ENCODE peak calls at places on chromosomes 2 and 18, in ten cellular contexts. One of them, this sample, is unnamed.

GRCh38 chr2:33477473-33478468 is 1.3 kb downstream of the RASGRP3 start:
- DNase-seq in colonic mucosa: peak
- DNase-seq in body of pancreas: peak
- DNase-seq in coronary artery: no peak
- DNase-seq in cardiac fibroblast: no peak
- DNase-seq in vagina: no peak
- DNase-seq in left ventricle myocardium inferior: peak
- DNase-seq in foreskin fibroblast: no peak
- DNase-seq in ascending aorta: no peak
- DNase-seq in heart left ventricle: peak
- DNase-seq in this sample: no peak

GRCh38 chr2:121664713-121665112 is 15.5 kb upstream of the CLASP1 start:
- DNase-seq in vagina: no peak
- DNase-seq in coronary artery: no peak
- DNase-seq in colonic mucosa: no peak
- DNase-seq in body of pancreas: no peak
- DNase-seq in left ventricle myocardium inferior: no peak
- DNase-seq in foreskin fibroblast: no peak
- DNase-seq in ascending aorta: no peak
- DNase-seq in heart left ventricle: no peak
- DNase-seq in cardiac fibroblast: no peak
- DNase-seq in this sample: no peak

GRCh38 chr2:152369176-152369860 is 34.3 kb downstream of the FMNL2 start:
- DNase-seq in foreskin fibroblast: peak
- DNase-seq in coronary artery: no peak
- DNase-seq in cardiac fibroblast: peak
- DNase-seq in body of pancreas: no peak
- DNase-seq in ascending aorta: no peak
- DNase-seq in vagina: no peak
- DNase-seq in left ventricle myocardium inferior: no peak
- DNase-seq in colonic mucosa: no peak
- DNase-seq in heart left ventricle: no peak
- DNase-seq in this sample: peak

GRCh38 chr2:161353543-161353942 is 45.3 kb downstream of the PSMD14 start:
- DNase-seq in colonic mucosa: no peak
- DNase-seq in foreskin fibroblast: no peak
- DNase-seq in left ventricle myocardium inferior: no peak
- DNase-seq in coronary artery: no peak
- DNase-seq in cardiac fibroblast: no peak
- DNase-seq in ascending aorta: no peak
- DNase-seq in body of pancreas: no peak
- DNase-seq in vagina: no peak
- DNase-seq in heart left ventricle: no peak
- DNase-seq in this sample: no peak

GRCh38 chr2:112700004-112700667 is 20.7 kb upstream of the NT5DC4 start:
- DNase-seq in heart left ventricle: no peak
- DNase-seq in body of pancreas: no peak
- DNase-seq in colonic mucosa: no peak
- DNase-seq in vagina: no peak
- DNase-seq in ascending aorta: no peak
- DNase-seq in left ventricle myocardium inferior: no peak
- DNase-seq in foreskin fibroblast: no peak
- DNase-seq in cardiac fibroblast: no peak
- DNase-seq in coronary artery: no peak
- DNase-seq in this sample: no peak

GRCh38 chr2:24491626-24492282 is 700 bp downstream of the NCOA1 start:
- DNase-seq in coronary artery: peak
- DNase-seq in vagina: no peak
- DNase-seq in cardiac fibroblast: no peak
- DNase-seq in ascending aorta: peak
- DNase-seq in left ventricle myocardium inferior: peak
- DNase-seq in foreskin fibroblast: no peak
- DNase-seq in colonic mucosa: peak
- DNase-seq in heart left ventricle: peak
- DNase-seq in body of pancreas: peak
- DNase-seq in this sample: no peak

GRCh38 chr2:117858892-117859531 is 44.5 kb downstream of the DDX18 start:
- DNase-seq in heart left ventricle: no peak
- DNase-seq in foreskin fibroblast: no peak
- DNase-seq in body of pancreas: no peak
- DNase-seq in ascending aorta: no peak
- DNase-seq in vagina: no peak
- DNase-seq in left ventricle myocardium inferior: no peak
- DNase-seq in cardiac fibroblast: no peak
- DNase-seq in colonic mucosa: no peak
- DNase-seq in coronary artery: no peak
- DNase-seq in this sample: no peak

GRCh38 chr2:74497777-74498499 is 1.5 kb downstream of the LBX2 start:
- DNase-seq in ascending aorta: no peak
- DNase-seq in coronary artery: peak
- DNase-seq in left ventricle myocardium inferior: no peak
- DNase-seq in cardiac fibroblast: peak
- DNase-seq in foreskin fibroblast: no peak
- DNase-seq in body of pancreas: no peak
- DNase-seq in colonic mucosa: peak
- DNase-seq in vagina: no peak
- DNase-seq in heart left ventricle: peak
- DNase-seq in this sample: no peak

GRCh38 chr2:140808816-140809215 is 1322.0 kb downstream of the LRP1B start:
- DNase-seq in ascending aorta: no peak
- DNase-seq in heart left ventricle: no peak
- DNase-seq in foreskin fibroblast: no peak
- DNase-seq in cardiac fibroblast: no peak
- DNase-seq in coronary artery: no peak
- DNase-seq in vagina: no peak
- DNase-seq in body of pancreas: no peak
- DNase-seq in colonic mucosa: no peak
- DNase-seq in left ventricle myocardium inferior: no peak
- DNase-seq in this sample: no peak

GRCh38 chr18:9366126-9366714 is 31.6 kb downstream of the TWSG1 start:
- DNase-seq in heart left ventricle: peak
- DNase-seq in colonic mucosa: peak
- DNase-seq in foreskin fibroblast: peak
- DNase-seq in left ventricle myocardium inferior: no peak
- DNase-seq in coronary artery: no peak
- DNase-seq in cardiac fibroblast: peak
- DNase-seq in body of pancreas: peak
- DNase-seq in vagina: no peak
- DNase-seq in ascending aorta: peak
- DNase-seq in this sample: peak

GRCh38 chr18:73942081-73942625 is 205.5 kb downstream of the FBXO15 start:
- DNase-seq in cardiac fibroblast: no peak
- DNase-seq in coronary artery: no peak
- DNase-seq in vagina: no peak
- DNase-seq in body of pancreas: no peak
- DNase-seq in foreskin fibroblast: no peak
- DNase-seq in heart left ventricle: no peak
- DNase-seq in left ventricle myocardium inferior: no peak
- DNase-seq in colonic mucosa: no peak
- DNase-seq in ascending aorta: no peak
- DNase-seq in this sample: no peak

GRCh38 chr2:233999182-233999581 is 51.3 kb upstream of the SPP2 start:
- DNase-seq in cardiac fibroblast: no peak
- DNase-seq in vagina: no peak
- DNase-seq in colonic mucosa: no peak
- DNase-seq in left ventricle myocardium inferior: no peak
- DNase-seq in ascending aorta: no peak
- DNase-seq in foreskin fibroblast: no peak
- DNase-seq in coronary artery: no peak
- DNase-seq in body of pancreas: no peak
- DNase-seq in heart left ventricle: no peak
- DNase-seq in this sample: no peak

GRCh38 chr2:191574232-191574631 is 103.7 kb upstream of the NABP1 start:
- DNase-seq in coronary artery: no peak
- DNase-seq in colonic mucosa: no peak
- DNase-seq in vagina: no peak
- DNase-seq in cardiac fibroblast: peak
- DNase-seq in foreskin fibroblast: no peak
- DNase-seq in body of pancreas: no peak
- DNase-seq in heart left ventricle: no peak
- DNase-seq in left ventricle myocardium inferior: no peak
- DNase-seq in ascending aorta: no peak
- DNase-seq in this sample: no peak

GRCh38 chr2:101540518-101540917 is 65.6 kb upstream of the RFX8 start:
- DNase-seq in cardiac fibroblast: peak
- DNase-seq in foreskin fibroblast: peak
- DNase-seq in left ventricle myocardium inferior: no peak
- DNase-seq in coronary artery: no peak
- DNase-seq in colonic mucosa: no peak
- DNase-seq in ascending aorta: no peak
- DNase-seq in body of pancreas: no peak
- DNase-seq in vagina: no peak
- DNase-seq in heart left ventricle: no peak
- DNase-seq in this sample: no peak

GRCh38 chr2:97095661-97096060 is 979 bp upstream of the FAHD2B start:
- DNase-seq in heart left ventricle: no peak
- DNase-seq in foreskin fibroblast: no peak
- DNase-seq in left ventricle myocardium inferior: no peak
- DNase-seq in ascending aorta: no peak
- DNase-seq in vagina: no peak
- DNase-seq in cardiac fibroblast: no peak
- DNase-seq in body of pancreas: no peak
- DNase-seq in coronary artery: no peak
- DNase-seq in colonic mucosa: no peak
- DNase-seq in this sample: no peak
- H3K4me3 ChIP-seq in heart left ventricle: no peak
- H3K4me3 ChIP-seq in foreskin fibroblast: peak
- H3K4me3 ChIP-seq in left ventricle myocardium inferior: peak
- H3K4me3 ChIP-seq in ascending aorta: peak
- H3K4me3 ChIP-seq in vagina: peak
- H3K4me3 ChIP-seq in cardiac fibroblast: no peak
- H3K4me3 ChIP-seq in body of pancreas: no peak
- H3K4me3 ChIP-seq in coronary artery: peak
- H3K4me3 ChIP-seq in colonic mucosa: no peak
- H3K4me3 ChIP-seq in this sample: no peak

DNA sequence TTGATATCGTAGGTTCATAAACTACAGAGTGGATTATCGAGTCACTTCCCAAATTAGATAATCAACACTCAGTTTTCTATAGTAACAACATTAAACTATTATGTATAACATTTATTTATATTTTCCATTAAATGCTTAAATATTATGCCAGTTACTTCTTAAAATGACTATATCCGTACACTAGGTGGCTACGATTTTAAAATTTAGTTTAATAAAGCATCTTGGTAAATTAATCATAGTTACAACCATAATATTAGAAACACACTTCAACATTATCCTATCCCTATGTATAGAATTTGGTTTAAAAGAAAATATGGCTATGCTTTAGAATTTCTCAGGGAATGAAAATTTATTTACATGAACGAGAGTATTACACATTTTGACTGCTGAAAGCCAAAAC is 80.3 kb downstream of the SLC25A12 start:
- DNase-seq in cardiac fibroblast: no peak
- DNase-seq in body of pancreas: no peak
- DNase-seq in ascending aorta: no peak
- DNase-seq in foreskin fibroblast: no peak
- DNase-seq in left ventricle myocardium inferior: no peak
- DNase-seq in vagina: no peak
- DNase-seq in coronary artery: no peak
- DNase-seq in heart left ventricle: no peak
- DNase-seq in colonic mucosa: no peak
- DNase-seq in this sample: no peak
- TF ChIP-seq CTCF in cardiac fibroblast: no peak
- TF ChIP-seq CTCF in body of pancreas: no peak
- TF ChIP-seq CTCF in ascending aorta: no peak
- TF ChIP-seq CTCF in foreskin fibroblast: no peak
- TF ChIP-seq CTCF in left ventricle myocardium inferior: no peak
- TF ChIP-seq CTCF in vagina: no peak
- TF ChIP-seq CTCF in coronary artery: no peak
- TF ChIP-seq CTCF in heart left ventricle: no peak
- TF ChIP-seq CTCF in colonic mucosa: no peak
- TF ChIP-seq CTCF in this sample: no peak

DNA sequence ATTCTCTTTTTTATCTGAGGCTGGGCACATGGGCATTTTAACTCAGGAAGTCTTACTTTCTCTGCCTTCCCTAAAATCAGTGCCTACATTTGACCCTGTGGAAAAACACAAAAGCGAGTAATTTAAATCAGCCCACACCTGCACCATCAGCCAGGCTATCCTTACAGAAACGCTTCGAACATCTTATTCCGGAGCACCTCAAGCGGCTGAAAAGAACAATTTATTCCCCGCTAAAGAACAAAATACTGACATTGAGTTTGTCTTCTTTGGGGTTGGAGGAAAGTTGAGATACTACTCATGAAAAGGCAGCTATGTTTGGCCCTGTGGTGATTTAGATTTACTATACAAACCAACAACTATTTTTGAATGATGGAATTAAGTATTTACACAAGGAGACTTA is 158.6 kb upstream of the SIX2 start:
- DNase-seq in ascending aorta: no peak
- DNase-seq in coronary artery: no peak
- DNase-seq in cardiac fibroblast: no peak
- DNase-seq in vagina: no peak
- DNase-seq in foreskin fibroblast: no peak
- DNase-seq in colonic mucosa: no peak
- DNase-seq in left ventricle myocardium inferior: no peak
- DNase-seq in heart left ventricle: no peak
- DNase-seq in body of pancreas: no peak
- DNase-seq in this sample: no peak
- H3K4me3 ChIP-seq in ascending aorta: no peak
- H3K4me3 ChIP-seq in coronary artery: no peak
- H3K4me3 ChIP-seq in cardiac fibroblast: no peak
- H3K4me3 ChIP-seq in vagina: no peak
- H3K4me3 ChIP-seq in foreskin fibroblast: no peak
- H3K4me3 ChIP-seq in colonic mucosa: no peak
- H3K4me3 ChIP-seq in left ventricle myocardium inferior: no peak
- H3K4me3 ChIP-seq in heart left ventricle: no peak
- H3K4me3 ChIP-seq in body of pancreas: no peak
- H3K4me3 ChIP-seq in this sample: no peak

GRCh38 chr2:235129856-235130255 is 178.0 kb downstream of the SH3BP4 start:
- DNase-seq in coronary artery: no peak
- DNase-seq in heart left ventricle: no peak
- DNase-seq in foreskin fibroblast: no peak
- DNase-seq in left ventricle myocardium inferior: no peak
- DNase-seq in ascending aorta: no peak
- DNase-seq in body of pancreas: no peak
- DNase-seq in cardiac fibroblast: peak
- DNase-seq in colonic mucosa: no peak
- DNase-seq in vagina: no peak
- DNase-seq in this sample: no peak

GRCh38 chr2:235133837-235134236 is 182.0 kb downstream of the SH3BP4 start:
- DNase-seq in heart left ventricle: no peak
- DNase-seq in colonic mucosa: no peak
- DNase-seq in vagina: peak
- DNase-seq in left ventricle myocardium inferior: no peak
- DNase-seq in coronary artery: no peak
- DNase-seq in ascending aorta: peak
- DNase-seq in cardiac fibroblast: no peak
- DNase-seq in body of pancreas: no peak
- DNase-seq in foreskin fibroblast: no peak
- DNase-seq in this sample: no peak

GRCh38 chr2:235132641-235133040 is 180.8 kb downstream of the SH3BP4 start:
- DNase-seq in left ventricle myocardium inferior: no peak
- DNase-seq in heart left ventricle: no peak
- DNase-seq in foreskin fibroblast: no peak
- DNase-seq in ascending aorta: no peak
- DNase-seq in coronary artery: no peak
- DNase-seq in body of pancreas: no peak
- DNase-seq in colonic mucosa: no peak
- DNase-seq in vagina: no peak
- DNase-seq in cardiac fibroblast: no peak
- DNase-seq in this sample: no peak

GRCh38 chr2:235127909-235128308 is 176.1 kb downstream of the SH3BP4 start:
- DNase-seq in heart left ventricle: no peak
- DNase-seq in coronary artery: no peak
- DNase-seq in colonic mucosa: no peak
- DNase-seq in ascending aorta: no peak
- DNase-seq in foreskin fibroblast: no peak
- DNase-seq in vagina: no peak
- DNase-seq in left ventricle myocardium inferior: no peak
- DNase-seq in cardiac fibroblast: peak
- DNase-seq in body of pancreas: no peak
- DNase-seq in this sample: no peak

GRCh38 chr2:235131334-235132305 is 179.8 kb downstream of the SH3BP4 start:
- DNase-seq in vagina: no peak
- DNase-seq in foreskin fibroblast: no peak
- DNase-seq in coronary artery: no peak
- DNase-seq in cardiac fibroblast: no peak
- DNase-seq in left ventricle myocardium inferior: no peak
- DNase-seq in ascending aorta: peak
- DNase-seq in body of pancreas: no peak
- DNase-seq in colonic mucosa: no peak
- DNase-seq in heart left ventricle: no peak
- DNase-seq in this sample: no peak
- TF ChIP-seq CTCF in vagina: no peak
- TF ChIP-seq CTCF in foreskin fibroblast: no peak
- TF ChIP-seq CTCF in coronary artery: no peak
- TF ChIP-seq CTCF in cardiac fibroblast: no peak
- TF ChIP-seq CTCF in left ventricle myocardium inferior: no peak
- TF ChIP-seq CTCF in ascending aorta: no peak
- TF ChIP-seq CTCF in body of pancreas: no peak
- TF ChIP-seq CTCF in colonic mucosa: no peak
- TF ChIP-seq CTCF in heart left ventricle: no peak
- TF ChIP-seq CTCF in this sample: no peak

This sample was measured in astrocyte of the cerebellum.